ENCODE peak calls at places on chromosome 2, in seven cellular contexts. Z is cardiac muscle cell; G is activated T-helper 1 cell treated with anti-CD3 and anti-CD28 coated beads, Interleukin-12 subunit alpha, Interleukin-12 subunit beta, Interleukin-2, Interleukin-4 antibody, amounts not matched to agents 30 ng/mL and 10 ng/mL and 1 ng/mL, durations not matched to agents 14 hours and 24 hours and 36 hours; V is HS-5; N is GM10248; U is heart left ventricle; S is stimulated activated CD8-positive, alpha-beta memory T cell treated with anti-CD3 and anti-CD28 coated beads, Interleukin-15, amount 100 ng/mL, for 24 hours. H is an unnamed sample.

GRCh38 chr2:216916956-216917650 is 57.2 kb upstream of the TNP1 start:
- DNase-seq in Z (no peak), G (no peak), V (no peak), N (no peak), U (no peak), S (no peak), H (no peak)

GRCh38 chr2:174768557-174768956 is 4.3 kb upstream of the CHRNA1 start:
- DNase-seq in Z (no peak), G (no peak), V (no peak), N (no peak), U (no peak), S (no peak), H (no peak)

GRCh38 chr2:150391779-150392178 is 95.7 kb downstream of the RND3 start:
- DNase-seq in Z (no peak), G (no peak), V (no peak), N (no peak), U (no peak), S (no peak), H (no peak)

GRCh38 chr2:234240917-234241316 is 190.4 kb downstream of the SPP2 start:
- DNase-seq in Z (no peak), G (no peak), V (peak; percentile 93), N (no peak), U (no peak), S (no peak), H (no peak)

GRCh38 chr2:145832681-145833080 is 1312.8 kb upstream of the ZEB2 start:
- DNase-seq in Z (no peak), G (no peak), V (no peak), N (no peak), U (no peak), S (no peak), H (no peak)

GRCh38 chr2:72959554-72959953 is 42.2 kb downstream of the EMX1 start:
- DNase-seq in Z (no peak), G (no peak), V (no peak), N (no peak), U (no peak), S (no peak), H (no peak)

GRCh38 chr2:150911766-150912280 is 349.8 kb downstream of the RBM43 start:
- DNase-seq in Z (peak; percentile 96), G (no peak), V (peak; percentile 94), N (no peak), U (no peak), S (no peak), H (no peak)

GRCh38 chr2:239819974-239820555 is 205.1 kb downstream of the NDUFA10 start:
- DNase-seq in Z (peak; percentile 7), G (no peak), V (no peak), N (no peak), U (peak; percentile 51), S (no peak), H (no peak)

GRCh38 chr2:232419245-232420072 is 12.8 kb downstream of the ALPG start:
- DNase-seq in Z (no peak), G (no peak), V (no peak), N (no peak), U (peak; percentile 62), S (no peak), H (no peak)

GRCh38 chr2:60312618-60313017 is 240.8 kb downstream of the BCL11A start:
- DNase-seq in Z (no peak), G (no peak), V (no peak), N (peak; percentile 70), U (no peak), S (no peak), H (peak; percentile 35)

GRCh38 chr2:159026170-159026569 is 57.7 kb downstream of the TANC1 start:
- DNase-seq in Z (no peak), G (no peak), V (no peak), N (no peak), U (no peak), S (no peak), H (no peak)

GRCh38 chr2:62326735-62327134 is 130.8 kb downstream of the B3GNT2 start:
- DNase-seq in Z (no peak), G (no peak), V (no peak), N (no peak), U (no peak), S (no peak), H (no peak)

GRCh38 chr2:64819774-64820688 is 166.3 kb upstream of the SERTAD2 start:
- DNase-seq in Z (no peak), G (peak; percentile 30), V (no peak), N (peak; percentile 45), U (no peak), S (no peak), H (peak; percentile 41)

GRCh38 chr2:179235463-179236108 is 29.0 kb downstream of the SESTD1 start:
- DNase-seq in Z (peak; percentile 16), G (no peak), V (no peak), N (no peak), U (no peak), S (no peak), H (no peak)

GRCh38 chr2:138421315-138421970 is 80.1 kb upstream of the SPOPL start:
- DNase-seq in Z (peak; percentile 7), G (no peak), V (no peak), N (no peak), U (no peak), S (no peak), H (no peak)

GRCh38 chr2:3647246-3647645 is 10.8 kb upstream of the ALLC start:
- DNase-seq in Z (no peak), G (no peak), V (no peak), N (no peak), U (peak; percentile 25), S (no peak), H (no peak)

GRCh38 chr2:47620717-47621437 is 162.1 kb upstream of the MSH6 start:
- DNase-seq in Z (no peak), G (no peak), V (no peak), N (no peak), U (no peak), S (no peak), H (no peak)

GRCh38 chr2:6068441-6068935 is 376.3 kb downstream of the SOX11 start:
- DNase-seq in Z (no peak), G (no peak), V (no peak), N (no peak), U (no peak), S (no peak), H (no peak)

GRCh38 chr2:44285237-44285636 is 10.0 kb downstream of the SLC3A1 start:
- DNase-seq in Z (no peak), G (no peak), V (no peak), N (no peak), U (no peak), S (no peak), H (no peak)

GRCh38 chr2:26559044-26559405 is 81.1 kb upstream of the OTOF start:
- DNase-seq in Z (no peak), G (no peak), V (no peak), N (no peak), U (no peak), S (no peak), H (no peak)

GRCh38 chr2:130286983-130287655 is 55.6 kb upstream of the IMP4 start:
- DNase-seq in Z (no peak), G (no peak), V (no peak), N (no peak), U (no peak), S (no peak), H (no peak)

GRCh38 chr2:136381722-136382633 is 264.0 kb upstream of the CXCR4 start:
- DNase-seq in Z (no peak), G (peak; percentile 80), V (no peak), N (peak; percentile 66), U (no peak), S (peak; percentile 21), H (peak; percentile 32)

GRCh38 chr2:40700211-40700954 is 248.5 kb upstream of the SLC8A1 start:
- DNase-seq in Z (no peak), G (no peak), V (no peak), N (no peak), U (no peak), S (no peak), H (no peak)

GRCh38 chr2:113979172-113980128 is 89.6 kb downstream of the ACTR3 start:
- DNase-seq in Z (no peak), G (peak; percentile 48), V (no peak), N (no peak), U (no peak), S (peak; percentile 38), H (peak; percentile 28)

GRCh38 chr2:190649035-190649797 is at the start of gene NAB1:
- DNase-seq in Z (peak; percentile 57), G (peak; percentile 60), V (no peak), N (peak; percentile 71), U (peak; percentile 84), S (peak; percentile 45), H (peak; percentile 43)

GRCh38 chr2:42974697-42975357 is 182.4 kb upstream of the HAAO start:
- DNase-seq in Z (peak; percentile 81), G (peak; percentile 19), V (no peak), N (peak; percentile 63), U (peak; percentile 90), S (peak; percentile 19), H (no peak)

GRCh38 chr2:45849491-45850283 is 198.2 kb downstream of the PRKCE start:
- DNase-seq in Z (peak; percentile 57), G (no peak), V (peak; percentile 49), N (no peak), U (no peak), S (no peak), H (no peak)

GRCh38 chr2:65662654-65663432 is 230.4 kb upstream of the SPRED2 start:
- DNase-seq in Z (peak; percentile 47), G (no peak), V (peak; percentile 67), N (no peak), U (no peak), S (no peak), H (no peak)

GRCh38 chr2:86249176-86249842 is 50.1 kb downstream of the MRPL35 start:
- DNase-seq in Z (peak; percentile 48), G (no peak), V (peak; percentile 60), N (peak; percentile 47), U (no peak), S (no peak), H (no peak)

GRCh38 chr2:219109468-219109867 is 48.7 kb upstream of the IHH start:
- DNase-seq in Z (no peak), G (no peak), V (no peak), N (no peak), U (no peak), S (no peak), H (no peak)

GRCh38 chr2:170711196-170711773 is 3.9 kb upstream of the SP5 start:
- DNase-seq in Z (no peak), G (no peak), V (no peak), N (no peak), U (no peak), S (no peak), H (no peak)

GRCh38 chr2:177165731-177166711 is 46.6 kb upstream of the HNRNPA3 start:
- DNase-seq in Z (peak; percentile 80), G (no peak), V (no peak), N (peak; percentile 48), U (no peak), S (no peak), H (no peak)

GRCh38 chr2:234495801-234496441 is 960 bp downstream of the ARL4C start:
- DNase-seq in Z (peak; percentile 28), G (peak; percentile 38), V (no peak), N (no peak), U (peak; percentile 77), S (no peak), H (no peak)

H was measured in GM19239.